ENCODE peak calls at places on chromosomes 5 and 9, in eight cellular contexts. One of them, this sample, is unnamed.

GRCh38 chr9:93245437-93245970 is 61.6 kb downstream of the WNK2 start:
- DNase-seq in left kidney: no peak
- DNase-seq in KBM-7: no peak
- DNase-seq in body of pancreas: no peak
- DNase-seq in GM20000: no peak
- DNase-seq in RWPE1: no peak
- DNase-seq in small intestine: peak
- DNase-seq in T follicular helper cell: no peak
- DNase-seq in this sample: no peak

GRCh38 chr9:130078547-130078946 is 24.8 kb downstream of the GPR107 start:
- DNase-seq in left kidney: no peak
- DNase-seq in KBM-7: no peak
- DNase-seq in body of pancreas: no peak
- DNase-seq in GM20000: no peak
- DNase-seq in RWPE1: no peak
- DNase-seq in small intestine: no peak
- DNase-seq in T follicular helper cell: no peak
- DNase-seq in this sample: no peak

GRCh38 chr5:168592014-168592368 is 12.8 kb upstream of the PANK3 start:
- DNase-seq in left kidney: no peak
- DNase-seq in KBM-7: no peak
- DNase-seq in body of pancreas: peak
- DNase-seq in GM20000: no peak
- DNase-seq in RWPE1: no peak
- DNase-seq in small intestine: peak
- DNase-seq in T follicular helper cell: no peak
- DNase-seq in this sample: no peak

GRCh38 chr9:86408121-86408520 is 53.9 kb upstream of the TUT7 start:
- DNase-seq in left kidney: no peak
- DNase-seq in KBM-7: no peak
- DNase-seq in body of pancreas: no peak
- DNase-seq in GM20000: no peak
- DNase-seq in RWPE1: no peak
- DNase-seq in small intestine: no peak
- DNase-seq in T follicular helper cell: no peak
- DNase-seq in this sample: no peak

GRCh38 chr9:68508547-68508946 is 32.1 kb downstream of the TMEM252 start:
- DNase-seq in left kidney: peak
- DNase-seq in KBM-7: no peak
- DNase-seq in body of pancreas: no peak
- DNase-seq in GM20000: no peak
- DNase-seq in RWPE1: no peak
- DNase-seq in small intestine: no peak
- DNase-seq in T follicular helper cell: no peak
- DNase-seq in this sample: no peak

GRCh38 chr5:98104454-98105188 is 668.8 kb upstream of the RGMB start:
- DNase-seq in left kidney: no peak
- DNase-seq in KBM-7: no peak
- DNase-seq in body of pancreas: no peak
- DNase-seq in GM20000: no peak
- DNase-seq in RWPE1: no peak
- DNase-seq in small intestine: no peak
- DNase-seq in T follicular helper cell: no peak
- DNase-seq in this sample: no peak

GRCh38 chr5:66881475-66882161 is 285.4 kb downstream of the MAST4 start:
- DNase-seq in left kidney: no peak
- DNase-seq in KBM-7: no peak
- DNase-seq in body of pancreas: peak
- DNase-seq in GM20000: no peak
- DNase-seq in RWPE1: peak
- DNase-seq in small intestine: no peak
- DNase-seq in T follicular helper cell: no peak
- DNase-seq in this sample: no peak

GRCh38 chr9:130701059-130702022 is 7.8 kb downstream of the EXOSC2 start:
- DNase-seq in left kidney: peak
- DNase-seq in KBM-7: peak
- DNase-seq in body of pancreas: peak
- DNase-seq in GM20000: no peak
- DNase-seq in RWPE1: peak
- DNase-seq in small intestine: peak
- DNase-seq in T follicular helper cell: peak
- DNase-seq in this sample: peak

GRCh38 chr5:112338681-112339337 is 80.3 kb downstream of the EPB41L4A start:
- DNase-seq in left kidney: no peak
- DNase-seq in KBM-7: no peak
- DNase-seq in body of pancreas: peak
- DNase-seq in GM20000: no peak
- DNase-seq in RWPE1: peak
- DNase-seq in small intestine: peak
- DNase-seq in T follicular helper cell: no peak
- DNase-seq in this sample: no peak

GRCh38 chr9:72586388-72587160 is 65.2 kb downstream of the TMC1 start:
- DNase-seq in left kidney: no peak
- DNase-seq in KBM-7: peak
- DNase-seq in body of pancreas: peak
- DNase-seq in GM20000: no peak
- DNase-seq in RWPE1: peak
- DNase-seq in small intestine: peak
- DNase-seq in T follicular helper cell: no peak
- DNase-seq in this sample: no peak

GRCh38 chr9:87855061-87855460 is 27.6 kb upstream of the SPATA31E1 start:
- DNase-seq in left kidney: no peak
- DNase-seq in KBM-7: no peak
- DNase-seq in body of pancreas: no peak
- DNase-seq in GM20000: no peak
- DNase-seq in RWPE1: no peak
- DNase-seq in small intestine: no peak
- DNase-seq in T follicular helper cell: no peak
- DNase-seq in this sample: no peak

GRCh38 chr5:112844489-112844888 is 16.6 kb upstream of the SRP19 start:
- DNase-seq in left kidney: no peak
- DNase-seq in KBM-7: no peak
- DNase-seq in body of pancreas: no peak
- DNase-seq in GM20000: no peak
- DNase-seq in RWPE1: no peak
- DNase-seq in small intestine: no peak
- DNase-seq in T follicular helper cell: no peak
- DNase-seq in this sample: no peak

GRCh38 chr5:152331006-152331405 is 74.1 kb downstream of the NMUR2 start:
- DNase-seq in left kidney: no peak
- DNase-seq in KBM-7: no peak
- DNase-seq in body of pancreas: no peak
- DNase-seq in GM20000: no peak
- DNase-seq in RWPE1: no peak
- DNase-seq in small intestine: no peak
- DNase-seq in T follicular helper cell: no peak
- DNase-seq in this sample: no peak

GRCh38 chr9:107137495-107138202 is 145.4 kb upstream of the RAD23B start:
- DNase-seq in left kidney: peak
- DNase-seq in KBM-7: peak
- DNase-seq in body of pancreas: peak
- DNase-seq in GM20000: peak
- DNase-seq in RWPE1: peak
- DNase-seq in small intestine: peak
- DNase-seq in T follicular helper cell: no peak
- DNase-seq in this sample: no peak

GRCh38 chr5:106392766-106393165 is 1278.0 kb downstream of the EFNA5 start:
- DNase-seq in left kidney: no peak
- DNase-seq in KBM-7: no peak
- DNase-seq in body of pancreas: no peak
- DNase-seq in GM20000: no peak
- DNase-seq in RWPE1: peak
- DNase-seq in small intestine: no peak
- DNase-seq in T follicular helper cell: no peak
- DNase-seq in this sample: no peak

GRCh38 chr5:135705230-135705631 is 126.4 kb upstream of the CXCL14 start:
- DNase-seq in left kidney: peak
- DNase-seq in KBM-7: no peak
- DNase-seq in body of pancreas: peak
- DNase-seq in GM20000: no peak
- DNase-seq in RWPE1: peak
- DNase-seq in small intestine: peak
- DNase-seq in T follicular helper cell: no peak
- DNase-seq in this sample: no peak

GRCh38 chr5:89601880-89602279 is 718.9 kb upstream of the MEF2C start:
- DNase-seq in left kidney: no peak
- DNase-seq in KBM-7: no peak
- DNase-seq in body of pancreas: no peak
- DNase-seq in GM20000: no peak
- DNase-seq in RWPE1: no peak
- DNase-seq in small intestine: no peak
- DNase-seq in T follicular helper cell: no peak
- DNase-seq in this sample: no peak

GRCh38 chr9:117744856-117745389 is 40.7 kb downstream of the TLR4 start:
- DNase-seq in left kidney: peak
- DNase-seq in KBM-7: no peak
- DNase-seq in body of pancreas: peak
- DNase-seq in GM20000: peak
- DNase-seq in RWPE1: peak
- DNase-seq in small intestine: no peak
- DNase-seq in T follicular helper cell: no peak
- DNase-seq in this sample: no peak

GRCh38 chr5:116959843-116960242 is 385.2 kb upstream of the SEMA6A start:
- DNase-seq in left kidney: no peak
- DNase-seq in KBM-7: no peak
- DNase-seq in body of pancreas: no peak
- DNase-seq in GM20000: no peak
- DNase-seq in RWPE1: no peak
- DNase-seq in small intestine: no peak
- DNase-seq in T follicular helper cell: no peak
- DNase-seq in this sample: no peak

GRCh38 chr5:68740204-68740910 is 353.5 kb upstream of the SLC30A5 start:
- DNase-seq in left kidney: no peak
- DNase-seq in KBM-7: no peak
- DNase-seq in body of pancreas: no peak
- DNase-seq in GM20000: peak
- DNase-seq in RWPE1: no peak
- DNase-seq in small intestine: no peak
- DNase-seq in T follicular helper cell: no peak
- DNase-seq in this sample: no peak

GRCh38 chr9:121598167-121599000 is 53.0 kb upstream of the DAB2IP start:
- DNase-seq in left kidney: peak
- DNase-seq in KBM-7: no peak
- DNase-seq in body of pancreas: peak
- DNase-seq in GM20000: peak
- DNase-seq in RWPE1: peak
- DNase-seq in small intestine: peak
- DNase-seq in T follicular helper cell: no peak
- DNase-seq in this sample: no peak

GRCh38 chr9:33623658-33624586 is 99.9 kb downstream of the ANKRD18B start:
- DNase-seq in left kidney: peak
- DNase-seq in KBM-7: peak
- DNase-seq in body of pancreas: peak
- DNase-seq in GM20000: peak
- DNase-seq in RWPE1: peak
- DNase-seq in small intestine: peak
- DNase-seq in T follicular helper cell: peak
- DNase-seq in this sample: peak

GRCh38 chr5:123449424-123449823 is 26.2 kb upstream of the CEP120 start:
- DNase-seq in left kidney: no peak
- DNase-seq in KBM-7: no peak
- DNase-seq in body of pancreas: no peak
- DNase-seq in GM20000: no peak
- DNase-seq in RWPE1: no peak
- DNase-seq in small intestine: no peak
- DNase-seq in T follicular helper cell: no peak
- DNase-seq in this sample: no peak

GRCh38 chr9:129568560-129569505 is 52.1 kb downstream of the C9orf50 start:
- DNase-seq in left kidney: peak
- DNase-seq in KBM-7: no peak
- DNase-seq in body of pancreas: peak
- DNase-seq in GM20000: peak
- DNase-seq in RWPE1: no peak
- DNase-seq in small intestine: no peak
- DNase-seq in T follicular helper cell: peak
- DNase-seq in this sample: no peak

GRCh38 chr9:112570731-112571167 is 84.1 kb downstream of the KIAA1958 start:
- DNase-seq in left kidney: no peak
- DNase-seq in KBM-7: no peak
- DNase-seq in body of pancreas: peak
- DNase-seq in GM20000: no peak
- DNase-seq in RWPE1: no peak
- DNase-seq in small intestine: peak
- DNase-seq in T follicular helper cell: no peak
- DNase-seq in this sample: no peak

GRCh38 chr5:145697251-145698016 is 137.7 kb downstream of the PRELID2 start:
- DNase-seq in left kidney: peak
- DNase-seq in KBM-7: peak
- DNase-seq in body of pancreas: peak
- DNase-seq in GM20000: peak
- DNase-seq in RWPE1: peak
- DNase-seq in small intestine: peak
- DNase-seq in T follicular helper cell: no peak
- DNase-seq in this sample: peak

GRCh38 chr9:87701931-87702421 is 23.9 kb upstream of the CTSL start:
- DNase-seq in left kidney: peak
- DNase-seq in KBM-7: no peak
- DNase-seq in body of pancreas: no peak
- DNase-seq in GM20000: no peak
- DNase-seq in RWPE1: no peak
- DNase-seq in small intestine: no peak
- DNase-seq in T follicular helper cell: no peak
- DNase-seq in this sample: no peak

GRCh38 chr5:1642621-1643061 is 118.9 kb upstream of the LPCAT1 start:
- DNase-seq in left kidney: no peak
- DNase-seq in KBM-7: no peak
- DNase-seq in body of pancreas: no peak
- DNase-seq in GM20000: no peak
- DNase-seq in RWPE1: no peak
- DNase-seq in small intestine: no peak
- DNase-seq in T follicular helper cell: no peak
- DNase-seq in this sample: no peak

This sample was measured in MM.1S.